ENCODE peak calls at places on chromosomes 11 and 22, in ten cellular contexts. One of them, this sample, is unnamed.

GRCh38 chr11:65290448-65291165 is 24.1 kb upstream of the CDC42EP2 start:
- DNase-seq in PC-3: peak
- DNase-seq in H9: no peak
- DNase-seq in sigmoid colon: peak
- DNase-seq in heart right ventricle: peak
- DNase-seq in lower leg skin: peak
- DNase-seq in right atrium auricular region: peak
- DNase-seq in endothelial cell: no peak
- DNase-seq in foreskin fibroblast: peak
- DNase-seq in Caco-2: no peak
- DNase-seq in this sample: peak

GRCh38 chr11:79139900-79140299 is 300.9 kb downstream of the TENM4 start:
- DNase-seq in Caco-2: no peak
- DNase-seq in PC-3: no peak
- DNase-seq in foreskin fibroblast: no peak
- DNase-seq in lower leg skin: no peak
- DNase-seq in heart right ventricle: no peak
- DNase-seq in endothelial cell: no peak
- DNase-seq in sigmoid colon: no peak
- DNase-seq in right atrium auricular region: no peak
- DNase-seq in H9: no peak
- DNase-seq in this sample: no peak

GRCh38 chr11:3808846-3809623 is 675 bp downstream of the PGAP2 start:
- DNase-seq in lower leg skin: no peak
- DNase-seq in endothelial cell: no peak
- DNase-seq in heart right ventricle: no peak
- DNase-seq in H9: peak
- DNase-seq in Caco-2: peak
- DNase-seq in PC-3: peak
- DNase-seq in foreskin fibroblast: peak
- DNase-seq in sigmoid colon: no peak
- DNase-seq in right atrium auricular region: no peak
- DNase-seq in this sample: no peak

GRCh38 chr11:30990625-30991348 is 378.8 kb downstream of the DCDC1 start:
- DNase-seq in endothelial cell: no peak
- DNase-seq in heart right ventricle: no peak
- DNase-seq in right atrium auricular region: no peak
- DNase-seq in Caco-2: no peak
- DNase-seq in PC-3: no peak
- DNase-seq in foreskin fibroblast: no peak
- DNase-seq in lower leg skin: no peak
- DNase-seq in sigmoid colon: no peak
- DNase-seq in H9: no peak
- DNase-seq in this sample: no peak

GRCh38 chr11:94771390-94771789 is 3.2 kb downstream of the AMOTL1 start:
- DNase-seq in heart right ventricle: no peak
- DNase-seq in endothelial cell: no peak
- DNase-seq in right atrium auricular region: no peak
- DNase-seq in Caco-2: no peak
- DNase-seq in foreskin fibroblast: no peak
- DNase-seq in PC-3: peak
- DNase-seq in sigmoid colon: peak
- DNase-seq in lower leg skin: no peak
- DNase-seq in H9: no peak
- DNase-seq in this sample: no peak

GRCh38 chr22:50489363-50490243 is 2.9 kb downstream of the MIOX start:
- DNase-seq in right atrium auricular region: no peak
- DNase-seq in PC-3: no peak
- DNase-seq in foreskin fibroblast: no peak
- DNase-seq in Caco-2: no peak
- DNase-seq in H9: peak
- DNase-seq in endothelial cell: no peak
- DNase-seq in sigmoid colon: no peak
- DNase-seq in heart right ventricle: no peak
- DNase-seq in lower leg skin: no peak
- DNase-seq in this sample: no peak

GRCh38 chr22:46542011-46542985 is 4.9 kb upstream of the CELSR1 start:
- DNase-seq in lower leg skin: peak
- DNase-seq in H9: peak
- DNase-seq in endothelial cell: peak
- DNase-seq in heart right ventricle: peak
- DNase-seq in Caco-2: peak
- DNase-seq in PC-3: peak
- DNase-seq in foreskin fibroblast: peak
- DNase-seq in sigmoid colon: peak
- DNase-seq in right atrium auricular region: peak
- DNase-seq in this sample: peak

GRCh38 chr11:126816655-126817054 is 183.9 kb downstream of the KIRREL3 start:
- DNase-seq in sigmoid colon: no peak
- DNase-seq in Caco-2: no peak
- DNase-seq in heart right ventricle: no peak
- DNase-seq in foreskin fibroblast: peak
- DNase-seq in endothelial cell: no peak
- DNase-seq in lower leg skin: peak
- DNase-seq in right atrium auricular region: no peak
- DNase-seq in PC-3: no peak
- DNase-seq in H9: no peak
- DNase-seq in this sample: no peak

DNA sequence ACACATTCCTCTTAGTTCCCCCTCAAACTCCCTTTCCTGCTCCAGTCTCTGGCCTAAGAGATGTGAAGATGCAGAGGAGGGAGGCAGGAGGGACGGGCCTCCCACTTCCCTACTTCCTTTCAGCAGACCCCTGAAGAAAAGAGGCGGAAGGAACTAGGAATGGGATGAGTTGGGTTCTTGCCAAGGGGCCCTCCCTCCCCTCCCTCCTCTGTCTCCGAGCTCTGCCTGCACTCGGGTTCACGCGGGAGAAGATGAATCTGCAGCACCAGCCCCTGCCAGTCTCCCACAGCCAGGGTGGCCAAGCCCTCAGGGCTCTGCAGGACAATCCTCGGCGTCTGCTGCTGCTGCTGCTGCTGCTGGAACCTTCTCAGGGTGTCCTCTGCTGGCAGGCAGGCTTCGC is 24.3 kb upstream of the PKNOX2 start:
- DNase-seq in foreskin fibroblast: no peak
- DNase-seq in lower leg skin: no peak
- DNase-seq in endothelial cell: peak
- DNase-seq in PC-3: no peak
- DNase-seq in sigmoid colon: no peak
- DNase-seq in heart right ventricle: no peak
- DNase-seq in Caco-2: peak
- DNase-seq in H9: no peak
- DNase-seq in right atrium auricular region: peak
- DNase-seq in this sample: no peak
- TF ChIP-seq CTCF in foreskin fibroblast: no peak
- TF ChIP-seq CTCF in lower leg skin: no peak
- TF ChIP-seq CTCF in endothelial cell: no peak
- TF ChIP-seq CTCF in PC-3: no peak
- TF ChIP-seq CTCF in sigmoid colon: no peak
- TF ChIP-seq CTCF in heart right ventricle: no peak
- TF ChIP-seq CTCF in Caco-2: no peak
- TF ChIP-seq CTCF in H9: no peak
- TF ChIP-seq CTCF in right atrium auricular region: no peak
- TF ChIP-seq CTCF in this sample: no peak

GRCh38 chr22:27409299-27409698 is 392.3 kb downstream of the MN1 start:
- DNase-seq in lower leg skin: no peak
- DNase-seq in heart right ventricle: no peak
- DNase-seq in endothelial cell: no peak
- DNase-seq in foreskin fibroblast: no peak
- DNase-seq in right atrium auricular region: no peak
- DNase-seq in PC-3: no peak
- DNase-seq in H9: no peak
- DNase-seq in Caco-2: no peak
- DNase-seq in sigmoid colon: no peak
- DNase-seq in this sample: no peak
- TF ChIP-seq CTCF in lower leg skin: no peak
- TF ChIP-seq CTCF in heart right ventricle: no peak
- TF ChIP-seq CTCF in endothelial cell: no peak
- TF ChIP-seq CTCF in foreskin fibroblast: no peak
- TF ChIP-seq CTCF in right atrium auricular region: no peak
- TF ChIP-seq CTCF in PC-3: no peak
- TF ChIP-seq CTCF in H9: no peak
- TF ChIP-seq CTCF in Caco-2: no peak
- TF ChIP-seq CTCF in sigmoid colon: no peak
- TF ChIP-seq CTCF in this sample: no peak

GRCh38 chr11:131404010-131404409 is 33.6 kb downstream of the NTM start:
- DNase-seq in Caco-2: no peak
- DNase-seq in PC-3: no peak
- DNase-seq in lower leg skin: no peak
- DNase-seq in sigmoid colon: no peak
- DNase-seq in foreskin fibroblast: no peak
- DNase-seq in endothelial cell: no peak
- DNase-seq in heart right ventricle: no peak
- DNase-seq in right atrium auricular region: peak
- DNase-seq in H9: no peak
- DNase-seq in this sample: no peak

GRCh38 chr11:131408011-131408640 is 37.7 kb downstream of the NTM start:
- DNase-seq in foreskin fibroblast: no peak
- DNase-seq in H9: peak
- DNase-seq in heart right ventricle: peak
- DNase-seq in Caco-2: peak
- DNase-seq in right atrium auricular region: peak
- DNase-seq in PC-3: peak
- DNase-seq in lower leg skin: no peak
- DNase-seq in sigmoid colon: no peak
- DNase-seq in endothelial cell: peak
- DNase-seq in this sample: no peak

GRCh38 chr11:131412061-131412460 is 41.6 kb downstream of the NTM start:
- DNase-seq in Caco-2: no peak
- DNase-seq in PC-3: no peak
- DNase-seq in heart right ventricle: no peak
- DNase-seq in H9: no peak
- DNase-seq in sigmoid colon: no peak
- DNase-seq in right atrium auricular region: no peak
- DNase-seq in lower leg skin: no peak
- DNase-seq in foreskin fibroblast: no peak
- DNase-seq in endothelial cell: no peak
- DNase-seq in this sample: no peak

GRCh38 chr11:131413217-131413616 is 42.8 kb downstream of the NTM start:
- DNase-seq in endothelial cell: no peak
- DNase-seq in sigmoid colon: no peak
- DNase-seq in lower leg skin: no peak
- DNase-seq in right atrium auricular region: peak
- DNase-seq in foreskin fibroblast: no peak
- DNase-seq in PC-3: no peak
- DNase-seq in Caco-2: no peak
- DNase-seq in H9: no peak
- DNase-seq in heart right ventricle: no peak
- DNase-seq in this sample: no peak

GRCh38 chr11:131409307-131409706 is 38.9 kb downstream of the NTM start:
- DNase-seq in lower leg skin: no peak
- DNase-seq in sigmoid colon: no peak
- DNase-seq in right atrium auricular region: peak
- DNase-seq in endothelial cell: no peak
- DNase-seq in foreskin fibroblast: no peak
- DNase-seq in Caco-2: no peak
- DNase-seq in PC-3: no peak
- DNase-seq in heart right ventricle: no peak
- DNase-seq in H9: no peak
- DNase-seq in this sample: no peak
- TF ChIP-seq CTCF in lower leg skin: no peak
- TF ChIP-seq CTCF in sigmoid colon: no peak
- TF ChIP-seq CTCF in right atrium auricular region: no peak
- TF ChIP-seq CTCF in endothelial cell: no peak
- TF ChIP-seq CTCF in foreskin fibroblast: no peak
- TF ChIP-seq CTCF in Caco-2: no peak
- TF ChIP-seq CTCF in PC-3: no peak
- TF ChIP-seq CTCF in heart right ventricle: no peak
- TF ChIP-seq CTCF in H9: no peak
- TF ChIP-seq CTCF in this sample: no peak

GRCh38 chr11:12121011-12121410 is 10.6 kb downstream of the MICAL2 start:
- DNase-seq in right atrium auricular region: no peak
- DNase-seq in H9: no peak
- DNase-seq in heart right ventricle: no peak
- DNase-seq in Caco-2: no peak
- DNase-seq in lower leg skin: no peak
- DNase-seq in endothelial cell: no peak
- DNase-seq in foreskin fibroblast: no peak
- DNase-seq in PC-3: no peak
- DNase-seq in sigmoid colon: no peak
- DNase-seq in this sample: no peak

GRCh38 chr11:12123799-12124198 is 13.4 kb downstream of the MICAL2 start:
- DNase-seq in right atrium auricular region: no peak
- DNase-seq in sigmoid colon: no peak
- DNase-seq in Caco-2: no peak
- DNase-seq in PC-3: no peak
- DNase-seq in foreskin fibroblast: peak
- DNase-seq in heart right ventricle: no peak
- DNase-seq in lower leg skin: no peak
- DNase-seq in H9: no peak
- DNase-seq in endothelial cell: no peak
- DNase-seq in this sample: no peak

GRCh38 chr11:12121504-12121903 is 11.1 kb downstream of the MICAL2 start:
- DNase-seq in heart right ventricle: no peak
- DNase-seq in PC-3: no peak
- DNase-seq in endothelial cell: no peak
- DNase-seq in foreskin fibroblast: no peak
- DNase-seq in right atrium auricular region: no peak
- DNase-seq in sigmoid colon: no peak
- DNase-seq in lower leg skin: no peak
- DNase-seq in Caco-2: no peak
- DNase-seq in H9: no peak
- DNase-seq in this sample: no peak

GRCh38 chr11:12123177-12123576 is 12.8 kb downstream of the MICAL2 start:
- DNase-seq in H9: no peak
- DNase-seq in Caco-2: no peak
- DNase-seq in sigmoid colon: no peak
- DNase-seq in endothelial cell: no peak
- DNase-seq in foreskin fibroblast: peak
- DNase-seq in heart right ventricle: no peak
- DNase-seq in lower leg skin: no peak
- DNase-seq in right atrium auricular region: no peak
- DNase-seq in PC-3: no peak
- DNase-seq in this sample: no peak

DNA sequence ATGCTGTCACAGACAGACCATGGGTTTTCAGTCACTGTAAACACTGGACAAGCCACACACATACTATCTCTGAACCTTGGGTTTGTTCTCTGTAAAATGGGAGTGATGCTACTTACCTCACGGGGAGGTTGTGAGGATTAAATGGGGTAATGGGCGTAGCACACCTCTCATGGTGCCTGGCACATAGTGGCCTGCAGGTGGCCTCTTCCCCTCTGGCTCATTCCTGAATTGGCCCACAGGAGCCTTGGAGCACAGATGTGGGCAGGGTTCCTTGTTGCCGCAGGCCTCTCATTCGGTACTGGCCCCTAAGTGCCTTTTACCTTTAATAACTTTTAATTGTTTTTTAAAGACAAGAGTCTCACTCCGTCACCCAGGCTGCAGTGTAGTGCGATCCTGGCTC is 11.7 kb downstream of the MICAL2 start:
- DNase-seq in lower leg skin: no peak
- DNase-seq in PC-3: peak
- DNase-seq in heart right ventricle: no peak
- DNase-seq in endothelial cell: peak
- DNase-seq in right atrium auricular region: no peak
- DNase-seq in foreskin fibroblast: no peak
- DNase-seq in H9: peak
- DNase-seq in Caco-2: peak
- DNase-seq in sigmoid colon: no peak
- DNase-seq in this sample: no peak
- TF ChIP-seq CTCF in lower leg skin: no peak
- TF ChIP-seq CTCF in PC-3: peak
- TF ChIP-seq CTCF in heart right ventricle: peak
- TF ChIP-seq CTCF in endothelial cell: peak
- TF ChIP-seq CTCF in right atrium auricular region: no peak
- TF ChIP-seq CTCF in foreskin fibroblast: peak
- TF ChIP-seq CTCF in H9: peak
- TF ChIP-seq CTCF in Caco-2: peak
- TF ChIP-seq CTCF in sigmoid colon: no peak
- TF ChIP-seq CTCF in this sample: peak

GRCh38 chr11:123235117-123235686 is 40.2 kb upstream of the CLMP start:
- DNase-seq in foreskin fibroblast: peak
- DNase-seq in lower leg skin: peak
- DNase-seq in right atrium auricular region: peak
- DNase-seq in Caco-2: peak
- DNase-seq in PC-3: peak
- DNase-seq in sigmoid colon: peak
- DNase-seq in endothelial cell: peak
- DNase-seq in H9: peak
- DNase-seq in heart right ventricle: peak
- DNase-seq in this sample: peak
- TF ChIP-seq CTCF in foreskin fibroblast: peak
- TF ChIP-seq CTCF in lower leg skin: no peak
- TF ChIP-seq CTCF in right atrium auricular region: peak
- TF ChIP-seq CTCF in Caco-2: peak
- TF ChIP-seq CTCF in PC-3: peak
- TF ChIP-seq CTCF in sigmoid colon: peak
- TF ChIP-seq CTCF in endothelial cell: peak
- TF ChIP-seq CTCF in H9: peak
- TF ChIP-seq CTCF in heart right ventricle: peak
- TF ChIP-seq CTCF in this sample: peak